ENCODE peak calls at places on chromosomes 16 and 17, in seven cellular contexts. L is colonic mucosa, W is dorsolateral prefrontal cortex, J is esophagus squamous epithelium, Z is brain microvascular endothelial cell, N is WERI-Rb-1, S is heart right ventricle. K is an unnamed sample. For H3K27me3, the result is how much of the 10 kb centered on the place peaks cover.

GRCh38 chr16:53369921-53370320 is 64.3 kb upstream of the RBL2 start:
- DNase-seq in W (no peak), N (no peak), S (no peak), Z (peak), L (no peak), J (no peak), K (no peak)

GRCh38 chr16:75193265-75193650 is 13.7 kb downstream of the CTRB2 start:
- DNase-seq in J (no peak), Z (no peak), S (no peak), W (no peak), L (no peak), N (no peak), K (no peak)

GRCh38 chr17:3447625-3448024 is 14.0 kb upstream of the OR1E2 start:
- DNase-seq in L (no peak), W (no peak), S (no peak), J (no peak), N (peak), Z (no peak), K (no peak)

GRCh38 chr17:69870091-69870530 is 204.9 kb upstream of the KCNJ16 start:
- DNase-seq in W (no peak), L (no peak), N (no peak), S (no peak), J (no peak), Z (peak), K (no peak)

GRCh38 chr17:58311429-58311894 is 17.1 kb downstream of the TSPOAP1 start:
- DNase-seq in L (no peak), S (no peak), Z (no peak), N (no peak), W (peak), J (no peak), K (no peak)

GRCh38 chr17:66939461-66940114 is 24.9 kb upstream of the CACNG4 start:
- DNase-seq in W (no peak), L (no peak), S (no peak), Z (no peak), J (no peak), N (no peak), K (no peak)

GRCh38 chr16:20611350-20611902 is 35.3 kb upstream of the ACSM2B start:
- DNase-seq in L (no peak), Z (no peak), N (peak), S (peak), J (no peak), W (peak), K (no peak)

GRCh38 chr16:83915491-83915890 is 16.6 kb downstream of the MLYCD start:
- DNase-seq in J (no peak), N (no peak), S (no peak), W (no peak), Z (no peak), L (no peak), K (no peak)

GRCh38 chr17:81323411-81323868 is 28.3 kb upstream of the SLC38A10 start:
- DNase-seq in S (no peak), J (no peak), W (no peak), N (no peak), Z (no peak), L (no peak), K (no peak)

GRCh38 chr17:27207073-27207511 is 86.8 kb upstream of the WSB1 start:
- DNase-seq in L (no peak), S (no peak), J (no peak), Z (peak), W (no peak), N (no peak), K (no peak)

GRCh38 chr17:44197980-44198720 is 1.5 kb downstream of the ATXN7L3 start:
- DNase-seq in L (peak), J (no peak), W (no peak), S (no peak), N (no peak), Z (no peak), K (no peak)

GRCh38 chr17:47935961-47936360 is 5.4 kb upstream of the PNPO start:
- DNase-seq in W (no peak), S (no peak), Z (peak), J (no peak), N (no peak), L (no peak), K (no peak)

GRCh38 chr17:39000021-39000601 is 32.9 kb upstream of the FBXO47 start:
- DNase-seq in S (no peak), J (no peak), N (no peak), W (no peak), Z (no peak), L (no peak), K (no peak)

GRCh38 chr17:42617956-42618431 is 8.5 kb downstream of the TUBG1 start:
- DNase-seq in S (no peak), L (no peak), N (peak), W (no peak), J (no peak), Z (no peak), K (no peak)

GRCh38 chr16:3908951-3909437 is 28.5 kb upstream of the CREBBP start:
- DNase-seq in S (no peak), N (no peak), L (no peak), J (no peak), Z (no peak), W (no peak), K (no peak)

GRCh38 chr16:23862556-23862955 is 26.8 kb downstream of the PRKCB start:
- DNase-seq in J (no peak), L (no peak), Z (no peak), W (no peak), S (no peak), N (no peak), K (no peak)

DNA sequence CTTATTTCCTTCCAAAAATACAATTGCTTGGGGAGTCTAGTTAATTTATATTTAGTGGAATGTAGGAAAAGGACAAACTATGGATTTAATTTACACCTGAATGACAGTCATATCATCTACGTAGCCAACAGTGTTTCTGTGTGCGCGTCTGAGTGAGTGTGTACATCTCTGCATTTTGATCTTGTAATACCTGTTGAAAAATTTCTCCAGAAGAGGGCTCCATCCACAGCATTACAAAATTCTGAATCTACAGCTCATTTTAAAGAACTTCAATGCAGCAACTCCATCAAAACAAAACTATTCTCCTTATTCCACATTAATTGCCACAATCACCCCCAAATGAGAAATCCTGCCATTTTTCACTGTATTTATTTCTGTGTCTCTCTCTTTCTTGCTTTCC is 3.9 kb downstream of the CDH13 start:
- DNase-seq in L (no peak), Z (no peak), W (no peak), S (no peak), J (no peak), N (no peak), K (no peak)
- H3K27ac ChIP-seq in L (no peak), Z (peak), W (no peak), S (peak), J (no peak), N (no peak), K (no peak)

DNA sequence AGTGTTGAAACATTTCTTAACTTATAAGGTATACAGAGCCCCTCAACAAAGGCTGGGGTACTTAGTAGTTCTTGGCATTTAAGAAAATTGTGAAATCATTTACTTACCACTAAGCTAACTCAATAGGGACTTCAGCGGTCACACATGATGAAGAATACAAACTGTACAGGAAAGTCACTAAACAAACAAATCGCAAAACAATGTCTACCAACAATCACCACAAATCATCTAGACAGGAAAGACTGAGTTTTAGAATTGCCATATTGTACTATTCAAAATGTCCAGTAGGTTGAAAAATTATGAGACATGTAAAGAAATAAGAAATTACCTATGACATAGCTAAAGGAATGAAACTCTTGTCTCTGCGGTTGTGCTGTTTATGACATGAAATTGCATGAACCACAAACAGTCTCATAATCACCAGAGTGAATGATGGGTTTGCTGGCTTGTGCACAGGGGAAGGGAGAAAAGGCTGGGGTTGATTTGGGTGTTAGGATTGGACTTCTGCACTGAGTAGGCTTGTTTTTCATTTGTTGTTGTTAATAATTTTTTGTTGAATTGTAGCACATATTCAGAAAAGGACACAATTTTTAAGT is 441.1 kb upstream of the MON1B start:
- DNase-seq in L (no peak), W (no peak), J (no peak), S (no peak), Z (no peak), N (no peak), K (no peak)
- TF ChIP-seq CTCF in L (no peak), W (no peak), J (no peak), S (no peak), Z (no peak), N (no peak), K (no peak)

GRCh38 chr17:4500188-4500565 is 1.5 kb downstream of the SPNS2 start:
- DNase-seq in W (no peak), N (no peak), J (no peak), S (no peak), Z (no peak), L (no peak), K (no peak)
- H3K27me3 ChIP-seq in W (under half), N (under half), J (under half), S (under half), Z (under half), L (under half), K (under half)

DNA sequence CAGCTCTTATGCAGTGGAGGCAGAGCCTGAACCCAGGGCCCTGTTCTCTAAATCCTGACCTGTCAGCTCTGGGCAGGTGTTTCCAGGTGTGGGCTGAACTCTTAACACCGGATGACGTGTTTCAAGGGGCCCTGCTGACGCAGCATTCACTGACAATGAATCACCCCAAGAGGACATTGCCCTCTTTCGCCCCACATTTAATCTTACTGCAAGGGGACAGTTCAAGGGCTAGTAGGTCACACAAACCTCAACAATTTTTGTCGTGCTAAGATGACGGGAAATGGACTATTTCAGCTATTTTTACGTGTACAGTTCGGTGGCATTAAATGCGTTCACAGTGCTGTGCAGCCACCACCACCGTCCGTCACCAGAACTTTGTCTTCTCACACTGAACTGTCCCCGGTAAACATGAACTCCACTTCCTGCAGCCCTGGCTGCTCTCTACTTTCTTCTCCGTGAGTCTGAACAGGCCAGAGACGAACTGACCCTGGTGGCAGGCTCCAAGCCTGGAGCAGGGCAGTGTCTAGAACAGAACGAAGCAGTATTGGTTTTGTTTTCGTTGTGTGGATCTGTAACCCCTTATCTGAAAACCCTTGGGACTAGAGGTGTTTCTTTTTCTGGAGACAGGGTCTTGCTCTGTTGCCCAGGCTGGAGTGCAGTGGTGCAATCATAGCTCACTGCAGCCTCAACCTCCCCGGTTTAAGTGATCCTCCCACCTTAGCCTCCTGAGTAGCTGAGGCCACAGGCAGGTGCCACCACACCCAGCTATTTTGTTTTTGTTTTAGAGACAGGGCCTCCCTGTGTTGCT is 88.4 kb upstream of the CIBAR2 start:
- DNase-seq in Z (no peak), S (no peak), W (no peak), L (no peak), N (no peak), J (no peak), K (no peak)
- H3K27ac ChIP-seq in Z (no peak), S (no peak), W (no peak), L (no peak), N (no peak), J (no peak), K (no peak)

GRCh38 chr16:81585785-81586184 is 141.2 kb downstream of the CMIP start:
- DNase-seq in N (peak), J (no peak), L (no peak), Z (no peak), W (no peak), S (no peak), K (no peak)
- TF ChIP-seq CTCF in N (peak), J (no peak), L (no peak), Z (peak), W (peak), S (no peak), K (no peak)

DNA sequence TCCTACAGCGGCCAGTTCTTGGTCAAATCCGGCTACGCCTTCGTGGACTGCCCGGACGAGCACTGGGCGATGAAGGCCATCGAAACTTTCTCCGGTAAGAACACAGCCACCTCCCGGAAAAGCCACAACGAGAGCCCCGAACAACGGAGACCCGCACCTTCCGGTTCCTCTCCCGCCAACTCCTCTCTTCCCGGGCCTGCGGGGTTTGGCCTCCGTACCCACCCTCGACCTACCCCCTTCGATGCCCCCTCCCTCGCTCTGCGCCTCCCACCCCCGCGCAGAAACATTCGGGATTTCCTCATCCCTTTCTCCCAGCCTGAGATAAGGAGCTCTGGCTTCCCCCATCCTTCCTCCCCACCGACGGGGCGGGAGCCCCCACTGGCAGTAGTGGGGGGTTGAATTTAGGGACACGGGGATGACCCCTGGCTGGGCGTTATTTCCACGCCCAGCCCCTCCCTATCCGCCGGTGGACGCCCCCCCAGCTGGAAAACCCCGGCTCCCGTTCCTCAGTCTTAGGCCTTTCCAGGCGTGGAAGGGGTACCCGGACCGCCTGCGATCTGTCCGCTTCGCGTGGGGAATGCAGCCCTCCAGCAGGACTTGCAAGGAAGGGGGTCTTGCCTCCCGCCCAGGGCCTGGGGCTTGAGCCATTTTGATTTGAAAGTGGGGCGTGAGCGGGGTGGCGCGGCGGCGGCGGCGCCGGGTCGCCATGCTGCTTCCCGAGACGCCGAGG is 807 bp downstream of the IGF2BP1 start:
- DNase-seq in W (no peak), S (no peak), J (no peak), N (peak), L (no peak), Z (no peak), K (no peak)
- H3K27me3 ChIP-seq in W (half or more), S (half or more), J (half or more), N (under half), L (half or more), Z (under half), K (half or more)

DNA sequence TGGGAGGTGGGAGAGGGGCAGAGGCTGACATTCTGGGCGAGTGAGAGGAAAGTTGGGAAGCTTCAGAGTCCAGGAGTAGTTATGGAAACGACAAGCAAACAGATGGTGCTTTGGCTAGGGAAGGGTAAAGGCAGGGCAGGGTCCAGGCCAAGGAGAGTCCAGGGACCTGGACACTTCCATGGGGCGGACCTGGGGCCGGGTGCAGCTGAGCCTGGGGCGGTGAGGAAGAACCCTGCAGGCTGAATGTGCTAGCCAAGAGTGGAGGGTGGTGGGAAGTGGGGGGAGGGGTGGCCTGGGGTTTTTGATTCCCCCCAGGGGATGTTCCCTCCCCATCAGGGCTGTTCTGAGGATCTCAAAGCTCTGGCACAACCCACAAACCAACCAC is 2.6 kb downstream of the PPP1R9B start:
- DNase-seq in W (no peak), L (no peak), N (no peak), J (no peak), S (no peak), Z (no peak), K (no peak)
- H3K27ac ChIP-seq in W (peak), L (peak), N (no peak), J (peak), S (peak), Z (peak), K (peak)

DNA sequence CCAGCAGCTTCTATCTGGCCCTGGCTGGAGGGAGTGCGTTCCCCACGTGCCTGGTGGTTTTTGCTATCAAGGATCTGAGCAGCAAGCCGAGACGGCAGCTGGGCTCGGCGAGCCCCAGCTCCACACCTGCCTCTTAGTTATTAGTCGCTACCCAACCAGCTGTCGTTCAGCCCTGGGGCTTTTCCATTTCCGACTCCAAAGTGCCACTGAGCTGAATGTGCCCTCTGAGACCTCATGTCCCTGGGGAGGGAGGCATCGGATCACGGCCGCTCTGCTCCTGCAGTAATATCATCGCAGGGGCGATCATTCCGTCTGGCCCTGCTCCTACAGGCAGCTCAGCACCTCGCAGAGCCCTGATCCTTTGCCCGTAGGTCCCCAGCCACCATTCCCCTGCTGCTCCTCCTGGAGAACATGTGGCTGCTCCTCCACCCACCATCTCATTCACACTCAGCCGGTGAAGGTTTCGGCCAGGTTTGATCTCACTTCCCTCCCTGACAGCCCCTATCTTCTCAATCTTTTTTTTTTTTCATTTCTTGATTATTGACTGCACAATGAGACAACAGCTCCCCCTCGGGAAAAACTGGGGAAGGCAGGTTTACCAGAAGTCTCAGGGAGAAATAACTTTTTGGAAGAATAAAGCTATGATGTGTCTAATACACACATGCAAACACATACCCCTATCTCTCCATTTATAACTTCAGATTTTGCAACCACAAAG is 86.7 kb downstream of the ZFHX3 start:
- DNase-seq in L (no peak), S (no peak), W (no peak), J (no peak), N (peak), Z (peak), K (no peak)
- TF ChIP-seq CTCF in L (no peak), S (no peak), W (peak), J (no peak), N (peak), Z (peak), K (no peak)

DNA sequence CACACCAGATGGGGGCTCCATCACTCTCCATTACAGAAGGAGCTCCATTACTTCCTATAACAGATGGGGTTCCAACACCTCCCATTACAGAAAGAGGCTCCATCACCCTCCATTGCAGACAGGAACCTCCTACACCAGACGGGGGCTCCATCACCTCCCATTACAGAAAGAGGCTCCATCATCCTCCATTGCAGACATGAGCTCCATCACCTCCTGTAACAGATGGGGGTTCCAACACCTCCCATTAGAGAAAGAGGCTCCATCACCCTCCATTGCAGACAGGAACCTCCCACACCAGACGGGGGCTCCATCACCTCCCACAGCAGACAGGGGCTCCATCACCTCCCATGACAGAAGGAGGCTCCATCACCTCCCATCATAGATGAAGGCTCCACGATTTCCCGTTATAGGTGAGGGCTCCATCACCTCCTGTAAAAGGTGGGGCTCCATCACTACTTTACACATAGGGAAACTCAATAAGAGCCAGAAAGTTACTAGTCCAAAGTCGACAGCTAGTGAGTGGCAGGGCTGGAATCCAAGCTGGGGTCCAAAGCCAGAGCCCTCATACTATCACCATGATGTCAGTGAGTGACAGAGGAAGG is 224.8 kb downstream of the RBFOX3 start:
- DNase-seq in W (no peak), N (no peak), L (no peak), J (no peak), S (no peak), Z (no peak), K (no peak)
- H3K27me3 ChIP-seq in W (under half), N (under half), L (under half), J (under half), S (under half), Z (under half), K (under half)

GRCh38 chr17:73356561-73357170 is 44.9 kb upstream of the CDC42EP4 start:
- DNase-seq in W (no peak), S (no peak), Z (no peak), N (no peak), J (no peak), L (no peak), K (no peak)
- H3K27ac ChIP-seq in W (no peak), S (peak), Z (no peak), N (no peak), J (peak), L (no peak), K (no peak)